ENCODE peak calls at places on chromosome 6, in four cellular contexts. V is H9, J is esophagus squamous epithelium, M is mammary epithelial cell. H is an unnamed sample.

GRCh38 chr6:85612690-85613474 is 19.2 kb upstream of the SNX14 start:
- DNase-seq in V (no peak), M (no peak), J (no peak), H (no peak)

GRCh38 chr6:121260651-121261102 is 73.6 kb downstream of the TBC1D32 start:
- DNase-seq in M (peak; percentile 1), V (no peak), J (no peak), H (no peak)

GRCh38 chr6:122696853-122697252 is 82.7 kb upstream of the FABP7 start:
- DNase-seq in V (no peak), M (peak; percentile 98), J (no peak), H (no peak)

GRCh38 chr6:111663692-111664564 is 58.2 kb upstream of the TRAF3IP2 start:
- DNase-seq in V (peak; percentile 92), M (no peak), J (no peak), H (peak; percentile 75)

GRCh38 chr6:70136996-70137395 is 165.9 kb downstream of the COL9A1 start:
- DNase-seq in J (no peak), M (no peak), V (no peak), H (no peak)

GRCh38 chr6:135212020-135212806 is 31.1 kb downstream of the MYB start:
- DNase-seq in M (peak; percentile 81), V (no peak), J (no peak), H (no peak)

GRCh38 chr6:111625511-111626331 is 20.0 kb upstream of the TRAF3IP2 start:
- DNase-seq in M (peak; percentile 53), V (no peak), J (no peak), H (peak; percentile 75)

GRCh38 chr6:108541843-108542795 is 18.6 kb upstream of the FOXO3 start:
- DNase-seq in M (peak; percentile 67), J (no peak), V (peak; percentile 74), H (no peak)

GRCh38 chr6:41625442-41625841 is 12.8 kb upstream of the MDFI start:
- DNase-seq in M (peak; percentile 79), J (no peak), V (no peak), H (no peak)

GRCh38 chr6:41622210-41622990 is 15.9 kb upstream of the MDFI start:
- DNase-seq in J (no peak), M (peak; percentile 66), V (no peak), H (no peak)

GRCh38 chr6:41624621-41625365 is 13.5 kb upstream of the MDFI start:
- DNase-seq in J (no peak), V (no peak), M (no peak), H (no peak)

GRCh38 chr6:41618598-41618997 is 19.7 kb upstream of the MDFI start:
- DNase-seq in M (no peak), J (no peak), V (no peak), H (no peak)

DNA sequence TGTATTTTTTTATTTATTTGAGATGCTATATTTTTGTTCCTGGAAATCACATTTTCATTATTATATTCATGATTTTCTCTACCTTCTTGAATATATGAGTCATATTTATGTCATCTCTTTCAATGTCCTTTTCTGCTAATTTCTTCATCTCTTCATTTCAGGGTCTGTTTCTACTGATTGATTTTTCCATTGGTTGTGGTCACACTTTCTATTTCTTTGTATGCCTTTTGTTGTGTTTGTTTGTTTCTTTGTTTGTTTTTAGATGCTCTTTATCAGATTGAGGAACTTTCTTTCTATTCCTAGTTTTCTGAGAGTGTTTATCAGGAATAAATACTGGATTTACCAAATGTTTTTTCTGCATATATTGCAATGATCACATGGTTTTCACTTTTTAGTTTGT is 16.9 kb upstream of the MDFI start:
- DNase-seq in J (no peak), V (no peak), M (no peak), H (no peak)
- H3K4me1 ChIP-seq in J (peaks cover 30% of the 10 kb centered on the region), V (no peaks in the 10 kb centered on the region), M (peaks cover 33% of the 10 kb centered on the region), H (no peaks in the 10 kb centered on the region)

GRCh38 chr6:32095338-32096086 is 13.6 kb downstream of the TNXB start:
- DNase-seq in J (no peak), M (no peak), V (no peak), H (no peak)

GRCh38 chr6:32092760-32093497 is 16.2 kb downstream of the TNXB start:
- DNase-seq in J (no peak), M (no peak), V (no peak), H (no peak)

GRCh38 chr6:32096087-32096393 is 13.1 kb downstream of the TNXB start:
- DNase-seq in J (no peak), V (no peak), M (no peak), H (no peak)

GRCh38 chr6:32102255-32102654 is 6.9 kb downstream of the TNXB start:
- DNase-seq in M (no peak), J (no peak), V (no peak), H (no peak)

GRCh38 chr6:32096394-32097258 is 12.5 kb downstream of the TNXB start:
- DNase-seq in M (no peak), V (peak; percentile 66), J (no peak), H (no peak)
- TF ChIP-seq CTCF in M (no peak), V (peak; percentile 34), J (no peak), H (no peak)

GRCh38 chr6:90179190-90180169 is 117.2 kb downstream of the BACH2 start:
- DNase-seq in M (no peak), J (no peak), V (no peak), H (no peak)

GRCh38 chr6:90180526-90180925 is 116.1 kb downstream of the BACH2 start:
- DNase-seq in V (no peak), M (no peak), J (no peak), H (no peak)

GRCh38 chr6:90178294-90178678 is 118.4 kb downstream of the BACH2 start:
- DNase-seq in V (no peak), M (no peak), J (no peak), H (no peak)

GRCh38 chr6:90175627-90176538 is 120.8 kb downstream of the BACH2 start:
- DNase-seq in M (peak; percentile 94), V (no peak), J (no peak), H (peak; percentile 75)

DNA sequence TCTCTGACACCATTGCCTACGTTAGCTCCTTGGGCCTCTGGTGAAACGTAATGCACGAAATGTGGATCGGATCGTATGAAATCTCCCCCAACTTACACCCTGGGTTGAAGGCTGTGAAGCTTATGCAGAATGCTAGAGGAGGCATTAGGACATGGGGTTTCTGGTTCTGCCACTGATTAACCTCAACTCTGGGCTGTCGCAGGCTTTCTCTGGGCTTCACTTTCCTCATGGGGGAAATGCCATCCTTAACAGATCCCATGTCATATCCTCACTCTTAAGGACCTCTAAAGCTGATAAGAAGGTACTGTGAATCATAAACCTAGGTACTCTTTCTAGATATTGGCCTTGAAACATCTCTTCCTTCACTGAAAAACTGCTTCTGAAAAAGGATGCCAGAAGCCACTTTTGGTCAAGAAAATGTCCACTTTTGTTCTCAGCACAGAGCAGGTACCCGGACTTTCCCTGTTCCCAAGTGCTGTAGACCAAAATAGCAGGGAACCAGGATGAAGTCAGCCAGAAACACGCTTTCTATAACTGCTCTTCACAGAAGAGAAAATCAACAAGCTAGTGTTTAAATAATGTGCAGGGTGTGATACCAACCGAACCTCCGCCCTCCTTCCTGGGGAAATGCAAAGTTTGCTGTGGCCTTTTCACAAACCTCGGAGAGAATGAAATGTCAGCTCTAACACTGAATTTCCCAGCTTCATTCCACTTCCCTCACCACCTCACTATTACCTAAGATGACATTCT is 118.9 kb downstream of the BACH2 start:
- DNase-seq in V (no peak), M (no peak), J (no peak), H (no peak)
- H3K27ac ChIP-seq in V (no peak overlapping the region), M (no peak overlapping the region), J (peak overlapping the region; percentile 40), H (peak overlapping the region; percentile 74)

DNA sequence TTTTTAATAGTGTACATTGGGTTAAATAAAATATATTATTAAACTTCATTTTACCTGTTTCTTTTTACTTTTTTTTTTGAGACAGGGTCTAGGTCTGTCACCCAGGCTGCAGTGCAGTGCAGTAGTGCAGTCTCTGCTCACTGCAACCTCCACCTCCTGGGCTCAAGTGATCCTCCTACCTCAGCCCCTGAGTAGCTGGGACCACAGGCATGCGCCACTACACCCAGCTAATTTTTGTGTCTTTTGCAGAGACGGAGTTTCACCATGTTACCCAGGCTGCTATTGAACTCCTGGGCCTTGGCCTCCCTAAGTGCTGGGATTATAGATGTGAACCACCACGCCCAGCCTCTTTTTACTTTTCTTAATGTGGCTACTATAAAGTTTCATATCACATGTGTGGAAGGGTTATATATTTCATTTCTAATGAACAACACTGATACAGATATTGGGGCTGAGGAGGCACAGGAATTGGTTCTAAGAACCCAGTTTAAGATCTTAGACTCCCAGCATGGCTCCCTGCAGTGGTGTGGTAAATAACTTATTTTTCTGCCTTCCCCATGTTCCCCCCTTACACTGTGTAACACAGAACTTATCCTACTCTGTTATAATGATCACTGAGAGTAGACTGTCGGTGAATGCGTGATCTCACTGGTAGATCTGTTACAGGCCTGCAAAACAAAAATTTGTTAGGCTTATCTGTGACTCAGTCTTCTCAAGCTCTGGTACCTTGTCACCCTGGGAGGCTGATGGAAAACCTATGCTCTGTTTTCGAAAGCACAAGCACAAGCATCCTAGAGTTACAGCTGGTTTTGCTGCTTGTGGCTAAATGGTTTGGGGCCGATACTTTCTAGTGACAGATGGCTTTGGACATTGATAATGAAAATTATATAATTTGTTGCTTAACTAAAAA is 5.8 kb upstream of the ATXN1 start:
- DNase-seq in J (no peak), V (no peak), M (no peak), H (no peak)
- H3K4me1 ChIP-seq in J (peaks cover 28% of the 10 kb centered on the region), V (peaks cover 2% of the 10 kb centered on the region), M (peaks cover 57% of the 10 kb centered on the region), H (peaks cover 38% of the 10 kb centered on the region)

GRCh38 chr6:31922942-31923341 is 4.6 kb upstream of the C2 start:
- DNase-seq in V (no peak), J (no peak), M (no peak), H (no peak)
- TF ChIP-seq CTCF in V (peak; percentile 61), J (no peak), M (no peak), H (no peak)

H was measured in ascending aorta.